ENCODE peak calls at places on chromosomes 16 and 17, in six cellular contexts. One of them, this sample, is unnamed.

GRCh38 chr16:23185661-23186060 is 3.1 kb downstream of the SCNN1G start:
- DNase-seq in NCI-H146: no peak
- DNase-seq in stimulated activated CD4-positive, alpha-beta T cell treated with anti-CD3 and anti-CD28 coated beads, Interleukin-4, amount 100 ng/mL, for 24 hours: no peak
- DNase-seq in thoracic aorta: no peak
- DNase-seq in ovary: no peak
- DNase-seq in fibroblast of pulmonary artery: no peak
- DNase-seq in this sample: no peak

GRCh38 chr17:45143767-45144198 is 4.5 kb upstream of the HEXIM1 start:
- DNase-seq in NCI-H146: no peak
- DNase-seq in stimulated activated CD4-positive, alpha-beta T cell treated with anti-CD3 and anti-CD28 coated beads, Interleukin-4, amount 100 ng/mL, for 24 hours: peak; percentile 18
- DNase-seq in thoracic aorta: peak; percentile 69
- DNase-seq in ovary: peak; percentile 95
- DNase-seq in fibroblast of pulmonary artery: peak; percentile 88
- DNase-seq in this sample: peak; percentile 56

GRCh38 chr16:30526137-30526822 is at the start of gene ZNF768:
- DNase-seq in NCI-H146: peak; percentile 80
- DNase-seq in stimulated activated CD4-positive, alpha-beta T cell treated with anti-CD3 and anti-CD28 coated beads, Interleukin-4, amount 100 ng/mL, for 24 hours: peak; percentile 18
- DNase-seq in thoracic aorta: no peak
- DNase-seq in ovary: no peak
- DNase-seq in fibroblast of pulmonary artery: peak; percentile 40
- DNase-seq in this sample: peak; percentile 88

GRCh38 chr17:7445011-7445927 is at the start of gene CHRNB1:
- DNase-seq in NCI-H146: no peak
- DNase-seq in stimulated activated CD4-positive, alpha-beta T cell treated with anti-CD3 and anti-CD28 coated beads, Interleukin-4, amount 100 ng/mL, for 24 hours: no peak
- DNase-seq in thoracic aorta: no peak
- DNase-seq in ovary: peak; percentile 32
- DNase-seq in fibroblast of pulmonary artery: no peak
- DNase-seq in this sample: peak; percentile 80

GRCh38 chr17:4594406-4595349 is 10.3 kb downstream of the SMTNL2 start:
- DNase-seq in NCI-H146: peak; percentile 19
- DNase-seq in stimulated activated CD4-positive, alpha-beta T cell treated with anti-CD3 and anti-CD28 coated beads, Interleukin-4, amount 100 ng/mL, for 24 hours: peak; percentile 32
- DNase-seq in thoracic aorta: no peak
- DNase-seq in ovary: no peak
- DNase-seq in fibroblast of pulmonary artery: no peak
- DNase-seq in this sample: peak; percentile 79

GRCh38 chr17:70084476-70084875 is 9.5 kb downstream of the KCNJ16 start:
- DNase-seq in NCI-H146: no peak
- DNase-seq in stimulated activated CD4-positive, alpha-beta T cell treated with anti-CD3 and anti-CD28 coated beads, Interleukin-4, amount 100 ng/mL, for 24 hours: no peak
- DNase-seq in thoracic aorta: no peak
- DNase-seq in ovary: no peak
- DNase-seq in fibroblast of pulmonary artery: peak; percentile 24
- DNase-seq in this sample: no peak

GRCh38 chr16:83728518-83728917 is 79.3 kb upstream of the HSBP1 start:
- DNase-seq in NCI-H146: peak; percentile 15
- DNase-seq in stimulated activated CD4-positive, alpha-beta T cell treated with anti-CD3 and anti-CD28 coated beads, Interleukin-4, amount 100 ng/mL, for 24 hours: no peak
- DNase-seq in thoracic aorta: no peak
- DNase-seq in ovary: no peak
- DNase-seq in fibroblast of pulmonary artery: no peak
- DNase-seq in this sample: no peak

GRCh38 chr17:6599364-6599763 is 41.1 kb downstream of the KIAA0753 start:
- DNase-seq in NCI-H146: no peak
- DNase-seq in stimulated activated CD4-positive, alpha-beta T cell treated with anti-CD3 and anti-CD28 coated beads, Interleukin-4, amount 100 ng/mL, for 24 hours: no peak
- DNase-seq in thoracic aorta: no peak
- DNase-seq in ovary: no peak
- DNase-seq in fibroblast of pulmonary artery: no peak
- DNase-seq in this sample: no peak

GRCh38 chr16:77306050-77306616 is 106.9 kb downstream of the SYCE1L start:
- DNase-seq in NCI-H146: no peak
- DNase-seq in stimulated activated CD4-positive, alpha-beta T cell treated with anti-CD3 and anti-CD28 coated beads, Interleukin-4, amount 100 ng/mL, for 24 hours: no peak
- DNase-seq in thoracic aorta: no peak
- DNase-seq in ovary: no peak
- DNase-seq in fibroblast of pulmonary artery: no peak
- DNase-seq in this sample: no peak

GRCh38 chr16:72590179-72590937 is 418.4 kb upstream of the PMFBP1 start:
- DNase-seq in NCI-H146: no peak
- DNase-seq in stimulated activated CD4-positive, alpha-beta T cell treated with anti-CD3 and anti-CD28 coated beads, Interleukin-4, amount 100 ng/mL, for 24 hours: no peak
- DNase-seq in thoracic aorta: no peak
- DNase-seq in ovary: no peak
- DNase-seq in fibroblast of pulmonary artery: no peak
- DNase-seq in this sample: peak; percentile 37

GRCh38 chr16:49560018-49560830 is 186.6 kb downstream of the C16orf78 start:
- DNase-seq in NCI-H146: no peak
- DNase-seq in stimulated activated CD4-positive, alpha-beta T cell treated with anti-CD3 and anti-CD28 coated beads, Interleukin-4, amount 100 ng/mL, for 24 hours: no peak
- DNase-seq in thoracic aorta: no peak
- DNase-seq in ovary: no peak
- DNase-seq in fibroblast of pulmonary artery: peak; percentile 49
- DNase-seq in this sample: no peak

GRCh38 chr17:72725432-72726068 is 366.9 kb downstream of the SLC39A11 start:
- DNase-seq in NCI-H146: peak; percentile 64
- DNase-seq in stimulated activated CD4-positive, alpha-beta T cell treated with anti-CD3 and anti-CD28 coated beads, Interleukin-4, amount 100 ng/mL, for 24 hours: peak; percentile 45
- DNase-seq in thoracic aorta: no peak
- DNase-seq in ovary: peak; percentile 12
- DNase-seq in fibroblast of pulmonary artery: peak; percentile 75
- DNase-seq in this sample: peak; percentile 55

GRCh38 chr17:3535253-3535995 is 22.2 kb downstream of the TRPV3 start:
- DNase-seq in NCI-H146: no peak
- DNase-seq in stimulated activated CD4-positive, alpha-beta T cell treated with anti-CD3 and anti-CD28 coated beads, Interleukin-4, amount 100 ng/mL, for 24 hours: peak; percentile 60
- DNase-seq in thoracic aorta: no peak
- DNase-seq in ovary: peak; percentile 76
- DNase-seq in fibroblast of pulmonary artery: peak; percentile 81
- DNase-seq in this sample: peak; percentile 93

GRCh38 chr16:3509470-3509928 is 8.7 kb downstream of the CLUAP1 start:
- DNase-seq in NCI-H146: no peak
- DNase-seq in stimulated activated CD4-positive, alpha-beta T cell treated with anti-CD3 and anti-CD28 coated beads, Interleukin-4, amount 100 ng/mL, for 24 hours: peak; percentile 69
- DNase-seq in thoracic aorta: no peak
- DNase-seq in ovary: no peak
- DNase-seq in fibroblast of pulmonary artery: no peak
- DNase-seq in this sample: no peak

GRCh38 chr16:78118469-78119025 is 19.1 kb downstream of the WWOX start:
- DNase-seq in NCI-H146: no peak
- DNase-seq in stimulated activated CD4-positive, alpha-beta T cell treated with anti-CD3 and anti-CD28 coated beads, Interleukin-4, amount 100 ng/mL, for 24 hours: no peak
- DNase-seq in thoracic aorta: no peak
- DNase-seq in ovary: no peak
- DNase-seq in fibroblast of pulmonary artery: no peak
- DNase-seq in this sample: no peak

GRCh38 chr16:27364493-27365141 is 37.4 kb upstream of the IL21R start:
- DNase-seq in NCI-H146: peak; percentile 59
- DNase-seq in stimulated activated CD4-positive, alpha-beta T cell treated with anti-CD3 and anti-CD28 coated beads, Interleukin-4, amount 100 ng/mL, for 24 hours: no peak
- DNase-seq in thoracic aorta: no peak
- DNase-seq in ovary: no peak
- DNase-seq in fibroblast of pulmonary artery: no peak
- DNase-seq in this sample: no peak

GRCh38 chr17:35889241-35889640 is 9.1 kb upstream of the CCL5 start:
- DNase-seq in NCI-H146: no peak
- DNase-seq in stimulated activated CD4-positive, alpha-beta T cell treated with anti-CD3 and anti-CD28 coated beads, Interleukin-4, amount 100 ng/mL, for 24 hours: peak; percentile 19
- DNase-seq in thoracic aorta: no peak
- DNase-seq in ovary: no peak
- DNase-seq in fibroblast of pulmonary artery: no peak
- DNase-seq in this sample: no peak

GRCh38 chr16:3171181-3171854 is 16.7 kb upstream of the OR1F1 start:
- DNase-seq in NCI-H146: peak; percentile 67
- DNase-seq in stimulated activated CD4-positive, alpha-beta T cell treated with anti-CD3 and anti-CD28 coated beads, Interleukin-4, amount 100 ng/mL, for 24 hours: peak; percentile 50
- DNase-seq in thoracic aorta: no peak
- DNase-seq in ovary: no peak
- DNase-seq in fibroblast of pulmonary artery: no peak
- DNase-seq in this sample: peak; percentile 77

GRCh38 chr16:10266809-10267208 is 84.6 kb upstream of the GRIN2A start:
- DNase-seq in NCI-H146: no peak
- DNase-seq in stimulated activated CD4-positive, alpha-beta T cell treated with anti-CD3 and anti-CD28 coated beads, Interleukin-4, amount 100 ng/mL, for 24 hours: peak; percentile 41
- DNase-seq in thoracic aorta: no peak
- DNase-seq in ovary: no peak
- DNase-seq in fibroblast of pulmonary artery: no peak
- DNase-seq in this sample: peak; percentile 63

GRCh38 chr16:67034478-67034877 is 5.5 kb downstream of the CBFB start:
- DNase-seq in NCI-H146: no peak
- DNase-seq in stimulated activated CD4-positive, alpha-beta T cell treated with anti-CD3 and anti-CD28 coated beads, Interleukin-4, amount 100 ng/mL, for 24 hours: no peak
- DNase-seq in thoracic aorta: no peak
- DNase-seq in ovary: no peak
- DNase-seq in fibroblast of pulmonary artery: peak; percentile 58
- DNase-seq in this sample: no peak

GRCh38 chr17:68812876-68813584 is 142.2 kb downstream of the ABCA8 start:
- DNase-seq in NCI-H146: no peak
- DNase-seq in stimulated activated CD4-positive, alpha-beta T cell treated with anti-CD3 and anti-CD28 coated beads, Interleukin-4, amount 100 ng/mL, for 24 hours: no peak
- DNase-seq in thoracic aorta: no peak
- DNase-seq in ovary: no peak
- DNase-seq in fibroblast of pulmonary artery: peak; percentile 21
- DNase-seq in this sample: no peak

GRCh38 chr17:3626831-3627565 is 9.1 kb downstream of the SHPK start:
- DNase-seq in NCI-H146: no peak
- DNase-seq in stimulated activated CD4-positive, alpha-beta T cell treated with anti-CD3 and anti-CD28 coated beads, Interleukin-4, amount 100 ng/mL, for 24 hours: no peak
- DNase-seq in thoracic aorta: no peak
- DNase-seq in ovary: no peak
- DNase-seq in fibroblast of pulmonary artery: no peak
- DNase-seq in this sample: no peak

GRCh38 chr16:1564325-1564724 is 30.9 kb downstream of the TMEM204 start:
- DNase-seq in NCI-H146: no peak
- DNase-seq in stimulated activated CD4-positive, alpha-beta T cell treated with anti-CD3 and anti-CD28 coated beads, Interleukin-4, amount 100 ng/mL, for 24 hours: no peak
- DNase-seq in thoracic aorta: no peak
- DNase-seq in ovary: no peak
- DNase-seq in fibroblast of pulmonary artery: no peak
- DNase-seq in this sample: no peak

GRCh38 chr17:4479982-4480751 is 18.5 kb upstream of the SPNS2 start:
- DNase-seq in NCI-H146: no peak
- DNase-seq in stimulated activated CD4-positive, alpha-beta T cell treated with anti-CD3 and anti-CD28 coated beads, Interleukin-4, amount 100 ng/mL, for 24 hours: no peak
- DNase-seq in thoracic aorta: no peak
- DNase-seq in ovary: no peak
- DNase-seq in fibroblast of pulmonary artery: no peak
- DNase-seq in this sample: no peak

GRCh38 chr17:66451188-66452149 is 149.1 kb downstream of the PRKCA start:
- DNase-seq in NCI-H146: peak; percentile 2
- DNase-seq in stimulated activated CD4-positive, alpha-beta T cell treated with anti-CD3 and anti-CD28 coated beads, Interleukin-4, amount 100 ng/mL, for 24 hours: no peak
- DNase-seq in thoracic aorta: no peak
- DNase-seq in ovary: no peak
- DNase-seq in fibroblast of pulmonary artery: no peak
- DNase-seq in this sample: no peak

GRCh38 chr17:3911271-3912053 is 4.8 kb downstream of the P2RX1 start:
- DNase-seq in NCI-H146: peak; percentile 66
- DNase-seq in stimulated activated CD4-positive, alpha-beta T cell treated with anti-CD3 and anti-CD28 coated beads, Interleukin-4, amount 100 ng/mL, for 24 hours: peak; percentile 69
- DNase-seq in thoracic aorta: no peak
- DNase-seq in ovary: no peak
- DNase-seq in fibroblast of pulmonary artery: no peak
- DNase-seq in this sample: peak; percentile 89

GRCh38 chr17:45232514-45233422 is 11.1 kb downstream of the FMNL1 start:
- DNase-seq in NCI-H146: no peak
- DNase-seq in stimulated activated CD4-positive, alpha-beta T cell treated with anti-CD3 and anti-CD28 coated beads, Interleukin-4, amount 100 ng/mL, for 24 hours: no peak
- DNase-seq in thoracic aorta: no peak
- DNase-seq in ovary: no peak
- DNase-seq in fibroblast of pulmonary artery: no peak
- DNase-seq in this sample: no peak

GRCh38 chr17:60079401-60079861 is 710 bp upstream of the HEATR6 start:
- DNase-seq in NCI-H146: no peak
- DNase-seq in stimulated activated CD4-positive, alpha-beta T cell treated with anti-CD3 and anti-CD28 coated beads, Interleukin-4, amount 100 ng/mL, for 24 hours: no peak
- DNase-seq in thoracic aorta: no peak
- DNase-seq in ovary: no peak
- DNase-seq in fibroblast of pulmonary artery: peak; percentile 54
- DNase-seq in this sample: no peak

GRCh38 chr17:55883112-55883511 is 132.3 kb downstream of the PCTP start:
- DNase-seq in NCI-H146: peak; percentile 1
- DNase-seq in stimulated activated CD4-positive, alpha-beta T cell treated with anti-CD3 and anti-CD28 coated beads, Interleukin-4, amount 100 ng/mL, for 24 hours: no peak
- DNase-seq in thoracic aorta: no peak
- DNase-seq in ovary: no peak
- DNase-seq in fibroblast of pulmonary artery: no peak
- DNase-seq in this sample: no peak

GRCh38 chr17:69501591-69502468 is 87.3 kb downstream of the MAP2K6 start:
- DNase-seq in NCI-H146: peak; percentile 31
- DNase-seq in stimulated activated CD4-positive, alpha-beta T cell treated with anti-CD3 and anti-CD28 coated beads, Interleukin-4, amount 100 ng/mL, for 24 hours: no peak
- DNase-seq in thoracic aorta: no peak
- DNase-seq in ovary: peak; percentile 32
- DNase-seq in fibroblast of pulmonary artery: peak; percentile 64
- DNase-seq in this sample: no peak

GRCh38 chr17:13415877-13416416 is 185.8 kb downstream of the HS3ST3A1 start:
- DNase-seq in NCI-H146: no peak
- DNase-seq in stimulated activated CD4-positive, alpha-beta T cell treated with anti-CD3 and anti-CD28 coated beads, Interleukin-4, amount 100 ng/mL, for 24 hours: no peak
- DNase-seq in thoracic aorta: no peak
- DNase-seq in ovary: no peak
- DNase-seq in fibroblast of pulmonary artery: peak; percentile 74
- DNase-seq in this sample: no peak

GRCh38 chr16:13307861-13308260 is 406.5 kb downstream of the SHISA9 start:
- DNase-seq in NCI-H146: no peak
- DNase-seq in stimulated activated CD4-positive, alpha-beta T cell treated with anti-CD3 and anti-CD28 coated beads, Interleukin-4, amount 100 ng/mL, for 24 hours: no peak
- DNase-seq in thoracic aorta: no peak
- DNase-seq in ovary: no peak
- DNase-seq in fibroblast of pulmonary artery: no peak
- DNase-seq in this sample: no peak

GRCh38 chr17:28045304-28045703 is 2.8 kb downstream of the NLK start:
- DNase-seq in NCI-H146: no peak
- DNase-seq in stimulated activated CD4-positive, alpha-beta T cell treated with anti-CD3 and anti-CD28 coated beads, Interleukin-4, amount 100 ng/mL, for 24 hours: no peak
- DNase-seq in thoracic aorta: no peak
- DNase-seq in ovary: no peak
- DNase-seq in fibroblast of pulmonary artery: no peak
- DNase-seq in this sample: no peak

GRCh38 chr17:50627782-50628601 is 6.7 kb upstream of the ABCC3 start:
- DNase-seq in NCI-H146: peak; percentile 84
- DNase-seq in stimulated activated CD4-positive, alpha-beta T cell treated with anti-CD3 and anti-CD28 coated beads, Interleukin-4, amount 100 ng/mL, for 24 hours: no peak
- DNase-seq in thoracic aorta: no peak
- DNase-seq in ovary: no peak
- DNase-seq in fibroblast of pulmonary artery: no peak
- DNase-seq in this sample: no peak

GRCh38 chr17:41178341-41178740 is 320 bp upstream of the KRTAP4-2 start:
- DNase-seq in NCI-H146: no peak
- DNase-seq in stimulated activated CD4-positive, alpha-beta T cell treated with anti-CD3 and anti-CD28 coated beads, Interleukin-4, amount 100 ng/mL, for 24 hours: no peak
- DNase-seq in thoracic aorta: no peak
- DNase-seq in ovary: no peak
- DNase-seq in fibroblast of pulmonary artery: no peak
- DNase-seq in this sample: no peak

GRCh38 chr16:49750341-49751011 is 105.4 kb downstream of the ZNF423 start:
- DNase-seq in NCI-H146: no peak
- DNase-seq in stimulated activated CD4-positive, alpha-beta T cell treated with anti-CD3 and anti-CD28 coated beads, Interleukin-4, amount 100 ng/mL, for 24 hours: no peak
- DNase-seq in thoracic aorta: no peak
- DNase-seq in ovary: no peak
- DNase-seq in fibroblast of pulmonary artery: peak; percentile 24
- DNase-seq in this sample: no peak

GRCh38 chr17:44878627-44879221 is 20.5 kb downstream of the EFTUD2 start:
- DNase-seq in NCI-H146: peak; percentile 34
- DNase-seq in stimulated activated CD4-positive, alpha-beta T cell treated with anti-CD3 and anti-CD28 coated beads, Interleukin-4, amount 100 ng/mL, for 24 hours: peak; percentile 18
- DNase-seq in thoracic aorta: no peak
- DNase-seq in ovary: no peak
- DNase-seq in fibroblast of pulmonary artery: peak; percentile 58
- DNase-seq in this sample: peak; percentile 42

GRCh38 chr17:66183529-66183928 is 8.4 kb downstream of the CEP112 start:
- DNase-seq in NCI-H146: no peak
- DNase-seq in stimulated activated CD4-positive, alpha-beta T cell treated with anti-CD3 and anti-CD28 coated beads, Interleukin-4, amount 100 ng/mL, for 24 hours: no peak
- DNase-seq in thoracic aorta: no peak
- DNase-seq in ovary: no peak
- DNase-seq in fibroblast of pulmonary artery: no peak
- DNase-seq in this sample: no peak

This sample was measured in GM13976.